ENCODE peak calls at places on chromosomes 4 and X, in eight cellular contexts. J is suprapubic skin; L is IMR-90; I is adrenal gland; W is spleen; V is left lung; A is CD8-positive, alpha-beta memory T cell; D is Karpas-422. Y is an unnamed sample.

GRCh38 chr4:115249808-115250207 is 136.4 kb upstream of the NDST4 start:
- DNase-seq in L (no peak), I (no peak), A (no peak), V (no peak), J (no peak), W (no peak), D (no peak), Y (no peak)

GRCh38 chrX:49727847-49728246 is 32.1 kb upstream of the PAGE1 start:
- DNase-seq in A (no peak), V (peak; percentile 17), J (no peak), L (no peak), D (no peak), I (no peak), W (peak; percentile 68), Y (no peak)

GRCh38 chr4:148239406-148239805 is 202.8 kb downstream of the NR3C2 start:
- DNase-seq in W (no peak), A (no peak), V (no peak), L (no peak), J (no peak), I (no peak), D (peak; percentile 46), Y (no peak)

GRCh38 chr4:3660086-3660927 is 105.9 kb upstream of the ADRA2C start:
- DNase-seq in V (peak; percentile 62), L (peak; percentile 5), W (no peak), J (no peak), I (no peak), A (no peak), D (no peak), Y (no peak)

GRCh38 chrX:3252744-3253143 is 93.7 kb downstream of the MXRA5 start:
- DNase-seq in L (no peak), I (no peak), A (no peak), D (no peak), J (no peak), W (no peak), V (no peak), Y (peak; percentile 41)

GRCh38 chr4:3416270-3416669 is 25.5 kb upstream of the HGFAC start:
- DNase-seq in D (no peak), L (no peak), I (no peak), A (no peak), J (peak; percentile 41), W (peak; percentile 44), V (no peak), Y (no peak)

GRCh38 chr4:129950217-129950616 is 854.3 kb downstream of the C4orf33 start:
- DNase-seq in D (no peak), V (no peak), L (no peak), A (no peak), J (no peak), I (no peak), W (no peak), Y (no peak)

GRCh38 chrX:132231587-132231986 is 12.3 kb upstream of the RAP2C start:
- DNase-seq in D (no peak), V (no peak), L (no peak), W (no peak), I (no peak), J (no peak), A (no peak), Y (no peak)

GRCh38 chrX:23770142-23770541 is 12.8 kb upstream of the SAT1 start:
- DNase-seq in L (no peak), V (no peak), I (no peak), A (no peak), J (no peak), W (no peak), D (peak; percentile 16), Y (no peak)

GRCh38 chr4:820230-821172 is 5.4 kb downstream of the CPLX1 start:
- DNase-seq in L (no peak), J (no peak), V (no peak), W (no peak), D (no peak), I (no peak), A (no peak), Y (no peak)

GRCh38 chr4:121998024-121998423 is 46.2 kb upstream of the TRPC3 start:
- DNase-seq in V (no peak), L (no peak), J (no peak), I (no peak), A (no peak), W (peak; percentile 58), D (peak; percentile 88), Y (no peak)

GRCh38 chr4:187289371-187289770 is 565.7 kb upstream of the FAT1 start:
- DNase-seq in J (no peak), L (peak; percentile 41), D (no peak), W (no peak), A (no peak), I (no peak), V (no peak), Y (no peak)

GRCh38 chr4:75007891-75008290 is 75.0 kb downstream of the PARM1 start:
- DNase-seq in L (no peak), J (no peak), V (no peak), D (no peak), I (no peak), A (no peak), W (no peak), Y (no peak)

GRCh38 chrX:79082886-79083285 is 61.6 kb upstream of the GPR174 start:
- DNase-seq in L (no peak), W (no peak), D (no peak), I (no peak), J (no peak), A (no peak), V (no peak), Y (no peak)

GRCh38 chrX:74251006-74251930 is 52.7 kb upstream of the ZCCHC13 start:
- DNase-seq in V (no peak), I (no peak), A (no peak), J (no peak), W (no peak), L (peak; percentile 68), D (no peak), Y (no peak)

GRCh38 chr4:10279261-10279660 is 162.7 kb upstream of the WDR1 start:
- DNase-seq in W (no peak), J (no peak), I (no peak), V (no peak), L (no peak), A (no peak), D (no peak), Y (no peak)

GRCh38 chr4:185282968-185283367 is 73.6 kb downstream of the SNX25 start:
- DNase-seq in I (no peak), L (peak; percentile 28), A (no peak), W (no peak), D (no peak), V (no peak), J (no peak), Y (no peak)

GRCh38 chr4:188299161-188299560 is 159.9 kb downstream of the TRIML1 start:
- DNase-seq in L (peak; percentile 15), A (no peak), J (no peak), I (no peak), W (no peak), D (no peak), V (no peak), Y (no peak)

GRCh38 chr4:91128519-91128918 is 1001.3 kb downstream of the CCSER1 start:
- DNase-seq in A (no peak), W (no peak), V (no peak), L (no peak), I (no peak), J (no peak), D (no peak), Y (no peak)

GRCh38 chrX:150581093-150581775 is 12.8 kb downstream of the MTM1 start:
- DNase-seq in J (no peak), V (no peak), D (no peak), L (peak; percentile 83), W (no peak), A (no peak), I (no peak), Y (no peak)

GRCh38 chr4:122666527-122667245 is 45.8 kb upstream of the IL21 start:
- DNase-seq in L (peak; percentile 97), W (no peak), I (peak; percentile 31), J (no peak), A (no peak), D (no peak), V (no peak), Y (no peak)

GRCh38 chr4:132227349-132228165 is 921.5 kb upstream of the PCDH10 start:
- DNase-seq in J (no peak), L (peak; percentile 2), I (peak; percentile 26), D (peak; percentile 55), A (no peak), V (peak; percentile 60), W (no peak), Y (peak; percentile 23)

GRCh38 chr4:47312170-47312569 is 151.3 kb downstream of the COMMD8 start:
- DNase-seq in I (no peak), W (no peak), D (no peak), J (no peak), V (no peak), A (no peak), L (no peak), Y (no peak)

GRCh38 chrX:69503835-69504625 is at the start of gene NALF2:
- DNase-seq in D (peak; percentile 75), I (peak; percentile 71), W (no peak), A (no peak), L (peak; percentile 11), V (no peak), J (no peak), Y (peak; percentile 72)
- H3K4me3 ChIP-seq in D (peak within 1 kb of the TSS; percentile 63), I (peak within 1 kb of the TSS; percentile 11), W (peak within 1 kb of the TSS; percentile 71), A (no peak within 1 kb of the TSS), L (no peak within 1 kb of the TSS), V (peak within 1 kb of the TSS; percentile 25), J (peak within 1 kb of the TSS; percentile 53), Y (peak within 1 kb of the TSS; percentile 83)

GRCh38 chrX:25013593-25014365 is 2.0 kb downstream of the ARX start:
- DNase-seq in A (no peak), W (no peak), L (no peak), D (peak; percentile 62), V (no peak), I (no peak), J (no peak), Y (no peak)
- H3K27me3 ChIP-seq in A (peaks cover 9% of the 10 kb centered on the region), W (peaks cover 4% of the 10 kb centered on the region), L (peaks cover 83% of the 10 kb centered on the region), D (no peaks in the 10 kb centered on the region), V (peaks cover 98% of the 10 kb centered on the region), I (peaks cover 90% of the 10 kb centered on the region), J (peaks cover 97% of the 10 kb centered on the region), Y (no peaks in the 10 kb centered on the region)

DNA sequence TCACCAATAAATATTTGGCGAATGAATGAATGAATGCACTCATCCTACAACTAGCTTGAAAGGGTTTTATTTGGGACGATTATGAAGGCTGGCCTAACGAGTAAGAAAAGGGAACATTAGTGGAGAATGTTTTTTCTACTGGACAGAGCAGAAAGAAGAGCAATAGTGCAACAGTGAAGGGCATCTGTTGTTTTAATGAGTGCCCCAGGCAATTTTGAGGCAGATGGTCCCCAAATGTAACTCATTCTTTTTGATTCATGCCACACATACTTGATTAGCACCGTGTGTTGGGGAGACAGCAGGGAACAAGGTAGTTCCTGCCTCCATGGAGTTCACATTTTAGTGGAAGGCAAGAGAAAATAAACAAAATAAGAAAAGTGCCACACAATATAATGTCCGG is 22.7 kb upstream of the INTS6L start:
- DNase-seq in L (no peak), D (no peak), W (no peak), V (no peak), A (no peak), J (no peak), I (no peak), Y (no peak)
- H3K4me3 ChIP-seq in L (no peak overlapping the region), D (no peak overlapping the region), W (no peak overlapping the region), V (no peak overlapping the region), A (no peak overlapping the region), J (no peak overlapping the region), I (no peak overlapping the region), Y (no peak overlapping the region)

DNA sequence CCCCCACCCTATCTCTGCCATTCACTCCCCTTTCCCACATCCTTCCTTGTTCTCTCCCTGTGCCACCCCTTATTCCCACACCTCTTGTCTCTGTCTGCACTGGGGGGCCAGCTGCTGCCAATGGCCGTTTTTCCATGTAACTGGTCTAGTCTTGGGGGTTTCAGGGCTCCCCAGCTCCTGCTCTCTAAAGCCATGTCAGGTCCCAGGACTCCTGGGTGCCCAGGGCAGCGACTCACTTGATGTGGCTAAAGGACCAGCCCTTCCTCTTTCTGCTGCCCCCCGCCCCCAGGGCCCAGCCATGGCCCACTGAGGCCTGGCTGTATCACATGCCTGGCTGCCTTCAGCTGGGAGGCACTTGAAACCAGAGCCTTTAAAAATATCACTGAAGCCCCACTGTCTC is 10.0 kb downstream of the NLGN3 start:
- DNase-seq in D (no peak), W (no peak), V (no peak), A (no peak), I (no peak), J (no peak), L (no peak), Y (no peak)
- H3K27me3 ChIP-seq in D (no peaks in the 10 kb centered on the region), W (no peaks in the 10 kb centered on the region), V (no peaks in the 10 kb centered on the region), A (no peaks in the 10 kb centered on the region), I (no peaks in the 10 kb centered on the region), J (no peaks in the 10 kb centered on the region), L (peaks cover 10% of the 10 kb centered on the region), Y (no peaks in the 10 kb centered on the region)

Y was measured in right cardiac atrium.